ENCODE peak calls at places on chromosomes 1 and 21, in eight cellular contexts. One of them, this sample, is unnamed.

GRCh38 chr1:232667094-232667780 is 37.3 kb upstream of the SIPA1L2 start:
- DNase-seq in NCI-H1930: no peak
- DNase-seq in stimulated activated CD8-positive, alpha-beta memory T cell treated with anti-CD3 and anti-CD28 coated beads, Interleukin-2, amount 100 ng/mL, for 1 hour: no peak
- DNase-seq in activated CD8-positive, alpha-beta memory T cell treated with anti-CD3 and anti-CD28 coated beads, Interleukin-2, amount 10 ng/mL, durations not matched to agents 7 days and 5 days: no peak
- DNase-seq in HTR-8/SVneo: no peak
- DNase-seq in heart left ventricle: no peak
- DNase-seq in Ammon's horn: no peak
- DNase-seq in mucosa of descending colon: no peak
- DNase-seq in this sample: no peak

GRCh38 chr1:22579541-22580155 is 16.4 kb downstream of the EPHA8 start:
- DNase-seq in NCI-H1930: no peak
- DNase-seq in stimulated activated CD8-positive, alpha-beta memory T cell treated with anti-CD3 and anti-CD28 coated beads, Interleukin-2, amount 100 ng/mL, for 1 hour: no peak
- DNase-seq in activated CD8-positive, alpha-beta memory T cell treated with anti-CD3 and anti-CD28 coated beads, Interleukin-2, amount 10 ng/mL, durations not matched to agents 7 days and 5 days: no peak
- DNase-seq in HTR-8/SVneo: no peak
- DNase-seq in heart left ventricle: peak
- DNase-seq in Ammon's horn: no peak
- DNase-seq in mucosa of descending colon: no peak
- DNase-seq in this sample: no peak

GRCh38 chr1:97093742-97094141 is 372.2 kb downstream of the PTBP2 start:
- DNase-seq in NCI-H1930: no peak
- DNase-seq in stimulated activated CD8-positive, alpha-beta memory T cell treated with anti-CD3 and anti-CD28 coated beads, Interleukin-2, amount 100 ng/mL, for 1 hour: no peak
- DNase-seq in activated CD8-positive, alpha-beta memory T cell treated with anti-CD3 and anti-CD28 coated beads, Interleukin-2, amount 10 ng/mL, durations not matched to agents 7 days and 5 days: no peak
- DNase-seq in HTR-8/SVneo: no peak
- DNase-seq in heart left ventricle: no peak
- DNase-seq in Ammon's horn: no peak
- DNase-seq in mucosa of descending colon: no peak
- DNase-seq in this sample: no peak

GRCh38 chr1:63799810-63800209 is 26.0 kb downstream of the ROR1 start:
- DNase-seq in NCI-H1930: no peak
- DNase-seq in stimulated activated CD8-positive, alpha-beta memory T cell treated with anti-CD3 and anti-CD28 coated beads, Interleukin-2, amount 100 ng/mL, for 1 hour: no peak
- DNase-seq in activated CD8-positive, alpha-beta memory T cell treated with anti-CD3 and anti-CD28 coated beads, Interleukin-2, amount 10 ng/mL, durations not matched to agents 7 days and 5 days: no peak
- DNase-seq in HTR-8/SVneo: no peak
- DNase-seq in heart left ventricle: no peak
- DNase-seq in Ammon's horn: peak
- DNase-seq in mucosa of descending colon: no peak
- DNase-seq in this sample: no peak

GRCh38 chr1:47911424-47911823 is 85.8 kb downstream of the TRABD2B start:
- DNase-seq in NCI-H1930: no peak
- DNase-seq in stimulated activated CD8-positive, alpha-beta memory T cell treated with anti-CD3 and anti-CD28 coated beads, Interleukin-2, amount 100 ng/mL, for 1 hour: no peak
- DNase-seq in activated CD8-positive, alpha-beta memory T cell treated with anti-CD3 and anti-CD28 coated beads, Interleukin-2, amount 10 ng/mL, durations not matched to agents 7 days and 5 days: no peak
- DNase-seq in HTR-8/SVneo: no peak
- DNase-seq in heart left ventricle: no peak
- DNase-seq in Ammon's horn: no peak
- DNase-seq in mucosa of descending colon: no peak
- DNase-seq in this sample: no peak

GRCh38 chr1:234260578-234260977 is 112.7 kb upstream of the COA6 start:
- DNase-seq in NCI-H1930: no peak
- DNase-seq in stimulated activated CD8-positive, alpha-beta memory T cell treated with anti-CD3 and anti-CD28 coated beads, Interleukin-2, amount 100 ng/mL, for 1 hour: no peak
- DNase-seq in activated CD8-positive, alpha-beta memory T cell treated with anti-CD3 and anti-CD28 coated beads, Interleukin-2, amount 10 ng/mL, durations not matched to agents 7 days and 5 days: peak
- DNase-seq in HTR-8/SVneo: no peak
- DNase-seq in heart left ventricle: no peak
- DNase-seq in Ammon's horn: no peak
- DNase-seq in mucosa of descending colon: no peak
- DNase-seq in this sample: no peak

GRCh38 chr1:225470210-225470609 is 42.4 kb upstream of the LBR start:
- DNase-seq in NCI-H1930: no peak
- DNase-seq in stimulated activated CD8-positive, alpha-beta memory T cell treated with anti-CD3 and anti-CD28 coated beads, Interleukin-2, amount 100 ng/mL, for 1 hour: no peak
- DNase-seq in activated CD8-positive, alpha-beta memory T cell treated with anti-CD3 and anti-CD28 coated beads, Interleukin-2, amount 10 ng/mL, durations not matched to agents 7 days and 5 days: no peak
- DNase-seq in HTR-8/SVneo: no peak
- DNase-seq in heart left ventricle: no peak
- DNase-seq in Ammon's horn: no peak
- DNase-seq in mucosa of descending colon: no peak
- DNase-seq in this sample: no peak

GRCh38 chr1:198937231-198938031 is 298.6 kb downstream of the PTPRC start:
- DNase-seq in NCI-H1930: peak
- DNase-seq in stimulated activated CD8-positive, alpha-beta memory T cell treated with anti-CD3 and anti-CD28 coated beads, Interleukin-2, amount 100 ng/mL, for 1 hour: peak
- DNase-seq in activated CD8-positive, alpha-beta memory T cell treated with anti-CD3 and anti-CD28 coated beads, Interleukin-2, amount 10 ng/mL, durations not matched to agents 7 days and 5 days: peak
- DNase-seq in HTR-8/SVneo: peak
- DNase-seq in heart left ventricle: peak
- DNase-seq in Ammon's horn: peak
- DNase-seq in mucosa of descending colon: peak
- DNase-seq in this sample: no peak

GRCh38 chr1:45654540-45655280 is 30.9 kb upstream of the CCDC17 start:
- DNase-seq in NCI-H1930: no peak
- DNase-seq in stimulated activated CD8-positive, alpha-beta memory T cell treated with anti-CD3 and anti-CD28 coated beads, Interleukin-2, amount 100 ng/mL, for 1 hour: no peak
- DNase-seq in activated CD8-positive, alpha-beta memory T cell treated with anti-CD3 and anti-CD28 coated beads, Interleukin-2, amount 10 ng/mL, durations not matched to agents 7 days and 5 days: no peak
- DNase-seq in HTR-8/SVneo: no peak
- DNase-seq in heart left ventricle: no peak
- DNase-seq in Ammon's horn: no peak
- DNase-seq in mucosa of descending colon: no peak
- DNase-seq in this sample: no peak

GRCh38 chr1:59750612-59751395 is 63.9 kb upstream of the HOOK1 start:
- DNase-seq in NCI-H1930: no peak
- DNase-seq in stimulated activated CD8-positive, alpha-beta memory T cell treated with anti-CD3 and anti-CD28 coated beads, Interleukin-2, amount 100 ng/mL, for 1 hour: no peak
- DNase-seq in activated CD8-positive, alpha-beta memory T cell treated with anti-CD3 and anti-CD28 coated beads, Interleukin-2, amount 10 ng/mL, durations not matched to agents 7 days and 5 days: no peak
- DNase-seq in HTR-8/SVneo: peak
- DNase-seq in heart left ventricle: no peak
- DNase-seq in Ammon's horn: peak
- DNase-seq in mucosa of descending colon: no peak
- DNase-seq in this sample: peak

GRCh38 chr1:246769306-246769705 is 45.1 kb downstream of the SCCPDH start:
- DNase-seq in NCI-H1930: no peak
- DNase-seq in stimulated activated CD8-positive, alpha-beta memory T cell treated with anti-CD3 and anti-CD28 coated beads, Interleukin-2, amount 100 ng/mL, for 1 hour: no peak
- DNase-seq in activated CD8-positive, alpha-beta memory T cell treated with anti-CD3 and anti-CD28 coated beads, Interleukin-2, amount 10 ng/mL, durations not matched to agents 7 days and 5 days: no peak
- DNase-seq in HTR-8/SVneo: no peak
- DNase-seq in heart left ventricle: peak
- DNase-seq in Ammon's horn: no peak
- DNase-seq in mucosa of descending colon: peak
- DNase-seq in this sample: peak

GRCh38 chr21:42081931-42082381 is 10.8 kb downstream of the UMODL1 start:
- DNase-seq in NCI-H1930: no peak
- DNase-seq in stimulated activated CD8-positive, alpha-beta memory T cell treated with anti-CD3 and anti-CD28 coated beads, Interleukin-2, amount 100 ng/mL, for 1 hour: no peak
- DNase-seq in activated CD8-positive, alpha-beta memory T cell treated with anti-CD3 and anti-CD28 coated beads, Interleukin-2, amount 10 ng/mL, durations not matched to agents 7 days and 5 days: no peak
- DNase-seq in HTR-8/SVneo: no peak
- DNase-seq in heart left ventricle: no peak
- DNase-seq in Ammon's horn: no peak
- DNase-seq in mucosa of descending colon: no peak
- DNase-seq in this sample: no peak

GRCh38 chr1:160578694-160579191 is 553 bp downstream of the CD84 start:
- DNase-seq in NCI-H1930: no peak
- DNase-seq in stimulated activated CD8-positive, alpha-beta memory T cell treated with anti-CD3 and anti-CD28 coated beads, Interleukin-2, amount 100 ng/mL, for 1 hour: no peak
- DNase-seq in activated CD8-positive, alpha-beta memory T cell treated with anti-CD3 and anti-CD28 coated beads, Interleukin-2, amount 10 ng/mL, durations not matched to agents 7 days and 5 days: no peak
- DNase-seq in HTR-8/SVneo: no peak
- DNase-seq in heart left ventricle: no peak
- DNase-seq in Ammon's horn: no peak
- DNase-seq in mucosa of descending colon: no peak
- DNase-seq in this sample: no peak

GRCh38 chr1:174654553-174654952 is 206.8 kb downstream of the GPR52 start:
- DNase-seq in NCI-H1930: no peak
- DNase-seq in stimulated activated CD8-positive, alpha-beta memory T cell treated with anti-CD3 and anti-CD28 coated beads, Interleukin-2, amount 100 ng/mL, for 1 hour: no peak
- DNase-seq in activated CD8-positive, alpha-beta memory T cell treated with anti-CD3 and anti-CD28 coated beads, Interleukin-2, amount 10 ng/mL, durations not matched to agents 7 days and 5 days: no peak
- DNase-seq in HTR-8/SVneo: no peak
- DNase-seq in heart left ventricle: no peak
- DNase-seq in Ammon's horn: no peak
- DNase-seq in mucosa of descending colon: no peak
- DNase-seq in this sample: no peak

GRCh38 chr1:212218911-212219310 is 66.3 kb upstream of the PPP2R5A start:
- DNase-seq in NCI-H1930: no peak
- DNase-seq in stimulated activated CD8-positive, alpha-beta memory T cell treated with anti-CD3 and anti-CD28 coated beads, Interleukin-2, amount 100 ng/mL, for 1 hour: no peak
- DNase-seq in activated CD8-positive, alpha-beta memory T cell treated with anti-CD3 and anti-CD28 coated beads, Interleukin-2, amount 10 ng/mL, durations not matched to agents 7 days and 5 days: no peak
- DNase-seq in HTR-8/SVneo: no peak
- DNase-seq in heart left ventricle: no peak
- DNase-seq in Ammon's horn: no peak
- DNase-seq in mucosa of descending colon: no peak
- DNase-seq in this sample: no peak

GRCh38 chr1:227808566-227808965 is 6.9 kb upstream of the PRSS38 start:
- DNase-seq in NCI-H1930: no peak
- DNase-seq in stimulated activated CD8-positive, alpha-beta memory T cell treated with anti-CD3 and anti-CD28 coated beads, Interleukin-2, amount 100 ng/mL, for 1 hour: no peak
- DNase-seq in activated CD8-positive, alpha-beta memory T cell treated with anti-CD3 and anti-CD28 coated beads, Interleukin-2, amount 10 ng/mL, durations not matched to agents 7 days and 5 days: no peak
- DNase-seq in HTR-8/SVneo: no peak
- DNase-seq in heart left ventricle: no peak
- DNase-seq in Ammon's horn: no peak
- DNase-seq in mucosa of descending colon: no peak
- DNase-seq in this sample: no peak

GRCh38 chr21:27306821-27307746 is 340.2 kb upstream of the ADAMTS5 start:
- DNase-seq in NCI-H1930: no peak
- DNase-seq in stimulated activated CD8-positive, alpha-beta memory T cell treated with anti-CD3 and anti-CD28 coated beads, Interleukin-2, amount 100 ng/mL, for 1 hour: no peak
- DNase-seq in activated CD8-positive, alpha-beta memory T cell treated with anti-CD3 and anti-CD28 coated beads, Interleukin-2, amount 10 ng/mL, durations not matched to agents 7 days and 5 days: no peak
- DNase-seq in HTR-8/SVneo: no peak
- DNase-seq in heart left ventricle: no peak
- DNase-seq in Ammon's horn: no peak
- DNase-seq in mucosa of descending colon: no peak
- DNase-seq in this sample: no peak

GRCh38 chr1:7389201-7389785 is 381.8 kb upstream of the VAMP3 start:
- DNase-seq in NCI-H1930: no peak
- DNase-seq in stimulated activated CD8-positive, alpha-beta memory T cell treated with anti-CD3 and anti-CD28 coated beads, Interleukin-2, amount 100 ng/mL, for 1 hour: no peak
- DNase-seq in activated CD8-positive, alpha-beta memory T cell treated with anti-CD3 and anti-CD28 coated beads, Interleukin-2, amount 10 ng/mL, durations not matched to agents 7 days and 5 days: peak
- DNase-seq in HTR-8/SVneo: no peak
- DNase-seq in heart left ventricle: no peak
- DNase-seq in Ammon's horn: peak
- DNase-seq in mucosa of descending colon: no peak
- DNase-seq in this sample: no peak

GRCh38 chr1:67053535-67053784 is 488 bp downstream of the SLC35D1 start:
- DNase-seq in NCI-H1930: no peak
- DNase-seq in stimulated activated CD8-positive, alpha-beta memory T cell treated with anti-CD3 and anti-CD28 coated beads, Interleukin-2, amount 100 ng/mL, for 1 hour: no peak
- DNase-seq in activated CD8-positive, alpha-beta memory T cell treated with anti-CD3 and anti-CD28 coated beads, Interleukin-2, amount 10 ng/mL, durations not matched to agents 7 days and 5 days: no peak
- DNase-seq in HTR-8/SVneo: peak
- DNase-seq in heart left ventricle: peak
- DNase-seq in Ammon's horn: no peak
- DNase-seq in mucosa of descending colon: no peak
- DNase-seq in this sample: no peak

GRCh38 chr1:53628286-53628955 is 110.5 kb downstream of the GLIS1 start:
- DNase-seq in NCI-H1930: no peak
- DNase-seq in stimulated activated CD8-positive, alpha-beta memory T cell treated with anti-CD3 and anti-CD28 coated beads, Interleukin-2, amount 100 ng/mL, for 1 hour: no peak
- DNase-seq in activated CD8-positive, alpha-beta memory T cell treated with anti-CD3 and anti-CD28 coated beads, Interleukin-2, amount 10 ng/mL, durations not matched to agents 7 days and 5 days: peak
- DNase-seq in HTR-8/SVneo: no peak
- DNase-seq in heart left ventricle: no peak
- DNase-seq in Ammon's horn: no peak
- DNase-seq in mucosa of descending colon: no peak
- DNase-seq in this sample: no peak

GRCh38 chr1:66368261-66368660 is 165.7 kb upstream of the SGIP1 start:
- DNase-seq in NCI-H1930: no peak
- DNase-seq in stimulated activated CD8-positive, alpha-beta memory T cell treated with anti-CD3 and anti-CD28 coated beads, Interleukin-2, amount 100 ng/mL, for 1 hour: no peak
- DNase-seq in activated CD8-positive, alpha-beta memory T cell treated with anti-CD3 and anti-CD28 coated beads, Interleukin-2, amount 10 ng/mL, durations not matched to agents 7 days and 5 days: no peak
- DNase-seq in HTR-8/SVneo: no peak
- DNase-seq in heart left ventricle: no peak
- DNase-seq in Ammon's horn: no peak
- DNase-seq in mucosa of descending colon: no peak
- DNase-seq in this sample: no peak

GRCh38 chr1:8962812-8963669 is 17.4 kb downstream of the CA6 start:
- DNase-seq in NCI-H1930: peak
- DNase-seq in stimulated activated CD8-positive, alpha-beta memory T cell treated with anti-CD3 and anti-CD28 coated beads, Interleukin-2, amount 100 ng/mL, for 1 hour: no peak
- DNase-seq in activated CD8-positive, alpha-beta memory T cell treated with anti-CD3 and anti-CD28 coated beads, Interleukin-2, amount 10 ng/mL, durations not matched to agents 7 days and 5 days: peak
- DNase-seq in HTR-8/SVneo: peak
- DNase-seq in heart left ventricle: peak
- DNase-seq in Ammon's horn: no peak
- DNase-seq in mucosa of descending colon: peak
- DNase-seq in this sample: no peak

GRCh38 chr1:184150776-184151531 is 99.4 kb downstream of the TSEN15 start:
- DNase-seq in NCI-H1930: no peak
- DNase-seq in stimulated activated CD8-positive, alpha-beta memory T cell treated with anti-CD3 and anti-CD28 coated beads, Interleukin-2, amount 100 ng/mL, for 1 hour: no peak
- DNase-seq in activated CD8-positive, alpha-beta memory T cell treated with anti-CD3 and anti-CD28 coated beads, Interleukin-2, amount 10 ng/mL, durations not matched to agents 7 days and 5 days: no peak
- DNase-seq in HTR-8/SVneo: no peak
- DNase-seq in heart left ventricle: peak
- DNase-seq in Ammon's horn: peak
- DNase-seq in mucosa of descending colon: peak
- DNase-seq in this sample: no peak

GRCh38 chr1:64829411-64830033 is 84.6 kb downstream of the RAVER2 start:
- DNase-seq in NCI-H1930: no peak
- DNase-seq in stimulated activated CD8-positive, alpha-beta memory T cell treated with anti-CD3 and anti-CD28 coated beads, Interleukin-2, amount 100 ng/mL, for 1 hour: no peak
- DNase-seq in activated CD8-positive, alpha-beta memory T cell treated with anti-CD3 and anti-CD28 coated beads, Interleukin-2, amount 10 ng/mL, durations not matched to agents 7 days and 5 days: no peak
- DNase-seq in HTR-8/SVneo: no peak
- DNase-seq in heart left ventricle: no peak
- DNase-seq in Ammon's horn: no peak
- DNase-seq in mucosa of descending colon: no peak
- DNase-seq in this sample: no peak

This sample was measured in GOT3.